ENCODE peak calls at places on chromosomes 4 and X, in four cellular contexts. One of them, this sample, is unnamed. For H3K36me3, the result is how much of the 10 kb centered on the place peaks cover.

GRCh38 chr4:73631565-73632226 is 11.5 kb upstream of the RASSF6 start:
- DNase-seq in thoracic aorta: no peak
- DNase-seq in CD8-positive, alpha-beta T cell: no peak
- DNase-seq in heart right ventricle: no peak
- DNase-seq in this sample: no peak

GRCh38 chrX:9610774-9611392 is 146.0 kb downstream of the TBL1X start:
- DNase-seq in CD8-positive, alpha-beta T cell: no peak
- DNase-seq in heart right ventricle: no peak
- DNase-seq in thoracic aorta: no peak
- DNase-seq in this sample: no peak

GRCh38 chrX:29661290-29661689 is 554.1 kb upstream of the MAGEB2 start:
- DNase-seq in thoracic aorta: no peak
- DNase-seq in CD8-positive, alpha-beta T cell: no peak
- DNase-seq in heart right ventricle: no peak
- DNase-seq in this sample: no peak

GRCh38 chrX:39736219-39737211 is 361.2 kb downstream of the BCOR start:
- DNase-seq in thoracic aorta: peak
- DNase-seq in heart right ventricle: peak
- DNase-seq in CD8-positive, alpha-beta T cell: no peak
- DNase-seq in this sample: no peak

GRCh38 chrX:69538321-69538876 is 34.3 kb downstream of the NALF2 start:
- DNase-seq in CD8-positive, alpha-beta T cell: peak
- DNase-seq in heart right ventricle: peak
- DNase-seq in thoracic aorta: no peak
- DNase-seq in this sample: peak

GRCh38 chr4:40685300-40685699 is 55.6 kb upstream of the RBM47 start:
- DNase-seq in CD8-positive, alpha-beta T cell: no peak
- DNase-seq in heart right ventricle: no peak
- DNase-seq in thoracic aorta: no peak
- DNase-seq in this sample: no peak

GRCh38 chr4:91288702-91289311 is 1015.0 kb upstream of the GRID2 start:
- DNase-seq in heart right ventricle: no peak
- DNase-seq in thoracic aorta: no peak
- DNase-seq in CD8-positive, alpha-beta T cell: no peak
- DNase-seq in this sample: no peak

GRCh38 chrX:40108959-40109287 is 11.2 kb upstream of the BCOR start:
- DNase-seq in thoracic aorta: no peak
- DNase-seq in heart right ventricle: peak
- DNase-seq in CD8-positive, alpha-beta T cell: peak
- DNase-seq in this sample: peak

GRCh38 chr4:165874072-165874798 is 1.2 kb downstream of the TLL1 start:
- DNase-seq in thoracic aorta: no peak
- DNase-seq in heart right ventricle: peak
- DNase-seq in CD8-positive, alpha-beta T cell: no peak
- DNase-seq in this sample: peak

GRCh38 chr4:116668190-116668589 is 417.2 kb downstream of the TRAM1L1 start:
- DNase-seq in heart right ventricle: no peak
- DNase-seq in CD8-positive, alpha-beta T cell: no peak
- DNase-seq in thoracic aorta: no peak
- DNase-seq in this sample: no peak

GRCh38 chr4:116664198-116664597 is 421.2 kb downstream of the TRAM1L1 start:
- DNase-seq in CD8-positive, alpha-beta T cell: no peak
- DNase-seq in heart right ventricle: no peak
- DNase-seq in thoracic aorta: no peak
- DNase-seq in this sample: no peak
- TF ChIP-seq CTCF in CD8-positive, alpha-beta T cell: no peak
- TF ChIP-seq CTCF in heart right ventricle: no peak
- TF ChIP-seq CTCF in thoracic aorta: no peak
- TF ChIP-seq CTCF in this sample: no peak

GRCh38 chr4:177108708-177109107 is 201.0 kb upstream of the NEIL3 start:
- DNase-seq in CD8-positive, alpha-beta T cell: no peak
- DNase-seq in heart right ventricle: no peak
- DNase-seq in thoracic aorta: no peak
- DNase-seq in this sample: no peak

GRCh38 chr4:177109769-177110168 is 199.9 kb upstream of the NEIL3 start:
- DNase-seq in thoracic aorta: no peak
- DNase-seq in CD8-positive, alpha-beta T cell: no peak
- DNase-seq in heart right ventricle: no peak
- DNase-seq in this sample: no peak

GRCh38 chr4:177100307-177100706 is 209.4 kb upstream of the NEIL3 start:
- DNase-seq in thoracic aorta: no peak
- DNase-seq in heart right ventricle: no peak
- DNase-seq in CD8-positive, alpha-beta T cell: no peak
- DNase-seq in this sample: no peak

GRCh38 chr4:177107288-177107901 is 202.3 kb upstream of the NEIL3 start:
- DNase-seq in CD8-positive, alpha-beta T cell: no peak
- DNase-seq in heart right ventricle: no peak
- DNase-seq in thoracic aorta: no peak
- DNase-seq in this sample: no peak

GRCh38 chr4:177105526-177105925 is 204.1 kb upstream of the NEIL3 start:
- DNase-seq in heart right ventricle: no peak
- DNase-seq in thoracic aorta: no peak
- DNase-seq in CD8-positive, alpha-beta T cell: no peak
- DNase-seq in this sample: no peak
- H3K36me3 ChIP-seq in heart right ventricle: under half
- H3K36me3 ChIP-seq in thoracic aorta: under half
- H3K36me3 ChIP-seq in CD8-positive, alpha-beta T cell: under half
- H3K36me3 ChIP-seq in this sample: under half

DNA sequence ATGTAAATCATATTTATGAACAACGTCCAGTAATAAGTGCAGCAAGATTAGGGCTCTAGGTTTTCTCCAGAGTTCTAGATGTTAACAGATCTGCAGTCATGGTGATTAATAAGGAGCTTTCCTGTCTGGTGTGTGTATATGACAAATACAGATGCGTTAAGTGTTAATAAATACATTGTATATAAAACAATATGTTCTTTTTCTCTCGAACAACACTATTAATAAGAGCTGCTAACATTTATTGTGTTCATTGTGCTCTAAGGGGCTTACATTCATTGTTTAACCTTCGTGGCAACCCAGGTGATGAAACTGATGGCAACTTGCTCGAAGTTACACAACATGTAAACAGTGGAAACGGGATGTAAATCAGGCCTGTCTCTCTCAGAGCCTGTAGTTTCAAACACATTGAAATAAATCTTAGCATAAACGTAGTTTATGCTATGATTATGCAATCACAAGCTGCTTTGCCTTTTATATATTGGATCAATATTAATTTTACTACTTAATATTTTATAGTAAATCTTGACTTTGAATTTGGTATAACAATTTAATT is 547 bp upstream of the CLGN start:
- DNase-seq in heart right ventricle: no peak
- DNase-seq in thoracic aorta: no peak
- DNase-seq in CD8-positive, alpha-beta T cell: no peak
- DNase-seq in this sample: no peak
- TF ChIP-seq CTCF in heart right ventricle: no peak
- TF ChIP-seq CTCF in thoracic aorta: no peak
- TF ChIP-seq CTCF in CD8-positive, alpha-beta T cell: no peak
- TF ChIP-seq CTCF in this sample: no peak

DNA sequence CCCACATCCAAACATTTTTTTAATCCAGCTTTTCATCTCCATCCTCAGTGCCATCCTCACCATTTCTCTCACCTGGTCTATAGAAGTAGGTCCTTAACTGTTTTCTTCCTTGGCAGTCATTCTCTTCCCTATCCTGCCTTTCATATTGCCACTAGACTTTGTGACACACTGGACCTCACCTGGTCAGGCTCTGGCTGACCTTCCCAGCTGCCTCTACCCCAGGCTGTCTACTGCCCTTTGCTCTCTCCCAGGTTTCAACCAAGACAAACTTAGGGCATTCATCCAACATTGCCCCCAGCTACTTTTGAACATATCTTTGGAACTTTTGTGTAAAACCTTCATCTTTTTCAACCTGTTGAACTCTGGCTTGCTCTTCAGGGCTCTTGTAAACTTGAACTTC is 39.8 kb downstream of the TRAPPC11 start:
- DNase-seq in thoracic aorta: no peak
- DNase-seq in CD8-positive, alpha-beta T cell: no peak
- DNase-seq in heart right ventricle: no peak
- DNase-seq in this sample: no peak
- H3K36me3 ChIP-seq in thoracic aorta: half or more
- H3K36me3 ChIP-seq in CD8-positive, alpha-beta T cell: under half
- H3K36me3 ChIP-seq in heart right ventricle: under half
- H3K36me3 ChIP-seq in this sample: under half

DNA sequence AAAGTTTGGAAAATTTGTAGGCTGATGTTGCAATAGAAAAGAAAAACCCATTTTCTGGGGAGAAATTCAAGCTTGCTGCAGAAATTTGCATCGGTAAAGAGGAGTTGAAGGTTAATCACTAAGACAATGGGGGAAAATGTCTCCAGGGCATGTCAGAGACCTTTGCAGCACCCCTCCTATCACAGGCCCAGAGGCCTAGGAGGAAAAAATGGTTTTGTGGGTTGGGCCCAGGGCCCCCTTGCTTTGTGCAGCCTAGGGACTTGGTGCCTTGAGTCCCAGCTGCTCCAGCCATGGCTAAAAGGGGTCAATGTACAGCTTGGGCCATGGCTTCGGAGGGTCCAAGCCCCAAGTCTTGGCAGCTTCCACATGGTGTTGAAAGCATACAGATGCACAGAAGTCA is 17.8 kb downstream of the TMSB15A start:
- DNase-seq in CD8-positive, alpha-beta T cell: no peak
- DNase-seq in thoracic aorta: no peak
- DNase-seq in heart right ventricle: no peak
- DNase-seq in this sample: no peak
- TF ChIP-seq CTCF in CD8-positive, alpha-beta T cell: no peak
- TF ChIP-seq CTCF in thoracic aorta: no peak
- TF ChIP-seq CTCF in heart right ventricle: no peak
- TF ChIP-seq CTCF in this sample: no peak

DNA sequence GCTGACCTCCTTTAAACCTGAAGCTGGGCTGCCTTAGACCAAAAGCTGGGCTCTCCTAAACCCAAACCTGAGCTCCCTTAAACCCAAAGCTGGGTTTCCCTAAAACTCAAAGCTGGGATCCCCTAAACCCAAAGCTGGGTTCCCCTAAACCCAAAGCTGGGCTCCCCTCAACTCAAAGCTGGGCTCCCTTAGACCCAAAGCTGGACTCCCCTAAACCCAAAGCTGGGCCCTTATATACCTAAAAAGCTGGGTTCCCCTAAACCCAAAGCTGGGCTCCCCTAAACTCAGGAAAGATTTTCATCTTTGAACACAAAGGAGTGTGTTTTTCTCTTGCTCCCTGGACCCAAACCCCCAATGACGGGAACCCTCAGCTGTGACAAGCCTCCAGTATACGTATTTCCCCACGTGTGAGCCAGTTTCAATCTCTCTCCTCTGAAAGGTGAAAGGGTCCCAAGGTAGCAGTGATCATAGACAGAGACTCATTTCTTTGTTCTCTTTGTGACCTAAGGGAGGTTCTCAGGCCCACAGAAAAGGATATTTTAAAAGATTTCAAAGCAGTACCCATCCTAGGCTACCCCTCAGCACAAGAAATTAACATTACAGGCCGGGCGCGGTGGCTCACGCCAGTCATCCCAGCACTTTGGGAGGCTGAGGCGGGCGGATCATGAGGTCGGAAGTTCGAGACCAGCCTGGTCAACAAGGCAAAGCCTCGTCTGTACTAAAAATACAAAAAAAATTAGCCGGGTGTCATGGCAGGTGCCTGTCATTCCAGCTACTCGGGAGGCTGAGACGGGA is 31.3 kb upstream of the ASMTL start:
- DNase-seq in thoracic aorta: no peak
- DNase-seq in CD8-positive, alpha-beta T cell: no peak
- DNase-seq in heart right ventricle: peak
- DNase-seq in this sample: peak
- H3K36me3 ChIP-seq in thoracic aorta: under half
- H3K36me3 ChIP-seq in CD8-positive, alpha-beta T cell: under half
- H3K36me3 ChIP-seq in heart right ventricle: under half
- H3K36me3 ChIP-seq in this sample: under half

GRCh38 chr4:162499478-162499877 is 335.7 kb upstream of the FSTL5 start:
- DNase-seq in heart right ventricle: no peak
- DNase-seq in CD8-positive, alpha-beta T cell: no peak
- DNase-seq in thoracic aorta: no peak
- DNase-seq in this sample: no peak
- TF ChIP-seq CTCF in heart right ventricle: peak
- TF ChIP-seq CTCF in CD8-positive, alpha-beta T cell: no peak
- TF ChIP-seq CTCF in thoracic aorta: no peak
- TF ChIP-seq CTCF in this sample: peak

DNA sequence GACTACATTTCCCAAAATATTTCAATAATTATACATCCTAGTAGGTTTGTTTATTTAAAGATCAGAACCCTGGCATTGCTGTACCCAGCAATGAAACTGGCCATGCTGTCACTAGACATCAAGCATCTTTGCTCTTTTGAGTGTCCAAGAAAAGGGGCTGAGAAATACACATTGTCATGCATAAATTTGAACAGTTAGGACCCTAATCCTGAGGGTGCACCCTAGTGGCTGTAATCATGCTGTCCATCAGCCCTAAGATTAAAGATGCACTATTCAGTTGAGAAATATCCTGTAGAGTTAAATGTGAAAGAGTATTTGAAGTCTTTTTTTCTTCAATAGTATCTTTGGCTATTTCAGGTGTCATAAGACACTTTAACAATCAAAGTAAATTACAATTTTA is 108.8 kb downstream of the NFKB1 start:
- DNase-seq in CD8-positive, alpha-beta T cell: no peak
- DNase-seq in heart right ventricle: no peak
- DNase-seq in thoracic aorta: no peak
- DNase-seq in this sample: no peak
- H3K36me3 ChIP-seq in CD8-positive, alpha-beta T cell: under half
- H3K36me3 ChIP-seq in heart right ventricle: under half
- H3K36me3 ChIP-seq in thoracic aorta: half or more
- H3K36me3 ChIP-seq in this sample: under half

DNA sequence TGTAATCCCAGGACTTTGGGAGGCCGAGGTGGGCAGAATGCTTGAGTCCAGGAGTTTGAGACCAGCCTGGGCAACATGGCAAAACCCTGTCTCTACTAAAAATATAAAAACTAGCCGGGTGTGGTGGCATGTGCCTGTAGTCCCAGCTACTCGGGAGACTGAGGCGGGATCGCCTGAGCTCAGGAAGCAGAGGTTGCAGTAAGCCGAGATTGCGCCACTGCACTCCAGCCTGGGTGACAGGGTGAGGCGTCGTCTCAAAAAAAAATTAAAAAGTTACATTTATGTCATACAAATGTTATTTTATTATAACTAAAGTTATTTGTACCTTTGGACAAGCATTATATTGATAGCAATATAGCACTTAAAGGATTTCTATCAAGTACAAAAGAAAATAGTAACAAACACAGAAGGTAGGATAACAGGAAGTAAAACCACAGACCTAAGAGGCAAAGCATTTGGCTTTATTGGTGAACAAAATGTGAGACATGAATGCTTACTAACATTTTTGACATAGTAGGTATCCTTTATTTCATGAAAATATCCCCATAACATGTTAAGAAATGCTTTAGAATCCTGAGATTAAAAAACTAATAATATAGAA is 51.5 kb downstream of the TMEM165 start:
- DNase-seq in CD8-positive, alpha-beta T cell: no peak
- DNase-seq in thoracic aorta: no peak
- DNase-seq in heart right ventricle: no peak
- DNase-seq in this sample: no peak
- TF ChIP-seq CTCF in CD8-positive, alpha-beta T cell: no peak
- TF ChIP-seq CTCF in thoracic aorta: no peak
- TF ChIP-seq CTCF in heart right ventricle: no peak
- TF ChIP-seq CTCF in this sample: no peak

This sample was measured in GM06990.